ENCODE peak calls at places on chromosome 12, in four cellular contexts. One of them, this sample, is unnamed.

GRCh38 chr12:68065687-68066086 is 76.4 kb downstream of the IFNG-AS1 start:
- DNase-seq in GM12878: no peak
- DNase-seq in HepG2: no peak
- DNase-seq in HEK293T: no peak
- DNase-seq in this sample: no peak

GRCh38 chr12:106861984-106862894 is 87.8 kb downstream of the RIC8B start:
- DNase-seq in GM12878: no peak
- DNase-seq in HepG2: peak
- DNase-seq in HEK293T: no peak
- DNase-seq in this sample: no peak

GRCh38 chr12:57430117-57430930 is 519 bp downstream of the R3HDM2 start:
- DNase-seq in GM12878: no peak
- DNase-seq in HepG2: no peak
- DNase-seq in HEK293T: peak
- DNase-seq in this sample: no peak

GRCh38 chr12:96308881-96309280 is 91.4 kb downstream of the CDK17 start:
- DNase-seq in GM12878: no peak
- DNase-seq in HepG2: no peak
- DNase-seq in HEK293T: no peak
- DNase-seq in this sample: no peak

GRCh38 chr12:113537751-113538087 is 66.0 kb upstream of the LHX5 start:
- DNase-seq in GM12878: no peak
- DNase-seq in HepG2: no peak
- DNase-seq in HEK293T: no peak
- DNase-seq in this sample: no peak

GRCh38 chr12:98126637-98127335 is 388.6 kb upstream of the TMPO start:
- DNase-seq in GM12878: no peak
- DNase-seq in HepG2: peak
- DNase-seq in HEK293T: no peak
- DNase-seq in this sample: no peak

GRCh38 chr12:115542656-115543055 is 734.8 kb downstream of the MED13L start:
- DNase-seq in GM12878: no peak
- DNase-seq in HepG2: peak
- DNase-seq in HEK293T: no peak
- DNase-seq in this sample: no peak

GRCh38 chr12:49623142-49623899 is at the start of gene PRPF40B:
- DNase-seq in GM12878: peak
- DNase-seq in HepG2: peak
- DNase-seq in HEK293T: peak
- DNase-seq in this sample: peak

GRCh38 chr12:119134673-119135072 is 44.1 kb upstream of the HSPB8 start:
- DNase-seq in GM12878: no peak
- DNase-seq in HepG2: no peak
- DNase-seq in HEK293T: no peak
- DNase-seq in this sample: no peak

GRCh38 chr12:21559855-21560569 is 33.9 kb downstream of the SPX start:
- DNase-seq in GM12878: no peak
- DNase-seq in HepG2: no peak
- DNase-seq in HEK293T: no peak
- DNase-seq in this sample: no peak

GRCh38 chr12:123238961-123239360 is 5.7 kb downstream of the MTRFR start:
- DNase-seq in GM12878: no peak
- DNase-seq in HepG2: no peak
- DNase-seq in HEK293T: no peak
- DNase-seq in this sample: no peak

GRCh38 chr12:15899282-15899870 is 11.8 kb upstream of the DERA start:
- DNase-seq in GM12878: no peak
- DNase-seq in HepG2: peak
- DNase-seq in HEK293T: no peak
- DNase-seq in this sample: peak

GRCh38 chr12:42094277-42094676 is 50.4 kb downstream of the GXYLT1 start:
- DNase-seq in GM12878: no peak
- DNase-seq in HepG2: no peak
- DNase-seq in HEK293T: no peak
- DNase-seq in this sample: no peak

GRCh38 chr12:101501410-101502045 is 26.4 kb downstream of the SPIC start:
- DNase-seq in GM12878: no peak
- DNase-seq in HepG2: no peak
- DNase-seq in HEK293T: no peak
- DNase-seq in this sample: no peak

GRCh38 chr12:3225154-3225795 is 148.1 kb downstream of the TSPAN9 start:
- DNase-seq in GM12878: no peak
- DNase-seq in HepG2: no peak
- DNase-seq in HEK293T: no peak
- DNase-seq in this sample: no peak

GRCh38 chr12:46368684-46369083 is 3.9 kb downstream of the SLC38A2 start:
- DNase-seq in GM12878: no peak
- DNase-seq in HepG2: no peak
- DNase-seq in HEK293T: no peak
- DNase-seq in this sample: no peak

GRCh38 chr12:127515941-127516340 is 751.0 kb upstream of the TMEM132C start:
- DNase-seq in GM12878: no peak
- DNase-seq in HepG2: no peak
- DNase-seq in HEK293T: no peak
- DNase-seq in this sample: no peak

GRCh38 chr12:120940799-120941198 is 36.6 kb upstream of the SPPL3 start:
- DNase-seq in GM12878: no peak
- DNase-seq in HepG2: no peak
- DNase-seq in HEK293T: no peak
- DNase-seq in this sample: no peak

GRCh38 chr12:109716512-109717389 is 3.1 kb downstream of the FAM222A start:
- DNase-seq in GM12878: no peak
- DNase-seq in HepG2: peak
- DNase-seq in HEK293T: no peak
- DNase-seq in this sample: no peak

GRCh38 chr12:70005864-70006618 is 181.0 kb downstream of the MYRFL start:
- DNase-seq in GM12878: no peak
- DNase-seq in HepG2: no peak
- DNase-seq in HEK293T: no peak
- DNase-seq in this sample: no peak

GRCh38 chr12:21819236-21819635 is 44.7 kb upstream of the KCNJ8 start:
- DNase-seq in GM12878: no peak
- DNase-seq in HepG2: peak
- DNase-seq in HEK293T: no peak
- DNase-seq in this sample: no peak

GRCh38 chr12:55743131-55743921 is 404 bp downstream of the GDF11 start:
- DNase-seq in GM12878: no peak
- DNase-seq in HepG2: no peak
- DNase-seq in HEK293T: peak
- DNase-seq in this sample: peak

GRCh38 chr12:93292731-93293566 is 84.8 kb upstream of the NUDT4 start:
- DNase-seq in GM12878: no peak
- DNase-seq in HepG2: peak
- DNase-seq in HEK293T: no peak
- DNase-seq in this sample: no peak

GRCh38 chr12:56633465-56634241 is 3.5 kb upstream of the BAZ2A start:
- DNase-seq in GM12878: no peak
- DNase-seq in HepG2: no peak
- DNase-seq in HEK293T: no peak
- DNase-seq in this sample: no peak

GRCh38 chr12:63129927-63130326 is 21.1 kb downstream of the AVPR1A start:
- DNase-seq in GM12878: no peak
- DNase-seq in HepG2: no peak
- DNase-seq in HEK293T: no peak
- DNase-seq in this sample: peak

GRCh38 chr12:32118806-32119205 is 12.2 kb downstream of the BICD1 start:
- DNase-seq in GM12878: no peak
- DNase-seq in HepG2: no peak
- DNase-seq in HEK293T: no peak
- DNase-seq in this sample: no peak

GRCh38 chr12:32124637-32125036 is 18.0 kb downstream of the BICD1 start:
- DNase-seq in GM12878: no peak
- DNase-seq in HepG2: no peak
- DNase-seq in HEK293T: no peak
- DNase-seq in this sample: no peak

GRCh38 chr12:32115404-32116104 is 8.9 kb downstream of the BICD1 start:
- DNase-seq in GM12878: no peak
- DNase-seq in HepG2: no peak
- DNase-seq in HEK293T: no peak
- DNase-seq in this sample: no peak

GRCh38 chr12:32116897-32117296 is 10.2 kb downstream of the BICD1 start:
- DNase-seq in GM12878: no peak
- DNase-seq in HepG2: no peak
- DNase-seq in HEK293T: no peak
- DNase-seq in this sample: no peak

GRCh38 chr12:32120419-32120818 is 13.8 kb downstream of the BICD1 start:
- DNase-seq in GM12878: no peak
- DNase-seq in HepG2: no peak
- DNase-seq in HEK293T: no peak
- DNase-seq in this sample: no peak
- TF ChIP-seq FOXK2 in GM12878: no peak
- TF ChIP-seq FOXK2 in HepG2: no peak
- TF ChIP-seq FOXK2 in HEK293T: no peak
- TF ChIP-seq FOXK2 in this sample: no peak

GRCh38 chr12:82647853-82648252 is 38.9 kb upstream of the TMTC2 start:
- DNase-seq in GM12878: no peak
- DNase-seq in HepG2: no peak
- DNase-seq in HEK293T: no peak
- DNase-seq in this sample: no peak

GRCh38 chr12:82652071-82652470 is 34.6 kb upstream of the TMTC2 start:
- DNase-seq in GM12878: no peak
- DNase-seq in HepG2: no peak
- DNase-seq in HEK293T: no peak
- DNase-seq in this sample: no peak

GRCh38 chr12:82648510-82648909 is 38.2 kb upstream of the TMTC2 start:
- DNase-seq in GM12878: no peak
- DNase-seq in HepG2: no peak
- DNase-seq in HEK293T: no peak
- DNase-seq in this sample: no peak

GRCh38 chr12:82650627-82651337 is 35.9 kb upstream of the TMTC2 start:
- DNase-seq in GM12878: peak
- DNase-seq in HepG2: peak
- DNase-seq in HEK293T: peak
- DNase-seq in this sample: no peak

GRCh38 chr12:82651489-82651888 is 35.2 kb upstream of the TMTC2 start:
- DNase-seq in GM12878: no peak
- DNase-seq in HepG2: no peak
- DNase-seq in HEK293T: no peak
- DNase-seq in this sample: no peak
- TF ChIP-seq FOXK2 in GM12878: no peak
- TF ChIP-seq FOXK2 in HepG2: no peak
- TF ChIP-seq FOXK2 in HEK293T: no peak
- TF ChIP-seq FOXK2 in this sample: no peak

DNA sequence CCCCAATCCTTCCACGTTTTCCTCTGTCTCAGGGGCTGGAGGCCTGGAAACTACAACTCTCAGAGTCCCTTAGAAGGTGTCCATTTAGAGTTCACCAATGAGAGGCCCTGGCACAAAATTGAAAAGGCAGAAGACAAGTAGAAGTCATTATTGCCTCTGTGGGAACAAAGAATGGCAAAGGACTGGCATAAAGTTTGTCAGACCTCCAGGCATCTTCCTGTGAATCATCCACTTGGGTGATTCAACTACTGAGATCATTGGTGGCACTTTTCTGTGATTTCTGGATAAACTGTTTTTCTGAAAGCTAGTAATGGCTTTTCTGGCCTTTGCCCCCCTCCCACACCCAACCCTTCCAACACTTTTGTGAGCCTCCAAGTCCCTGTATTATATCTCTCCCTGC is 42.6 kb upstream of the C12orf42 start:
- DNase-seq in GM12878: no peak
- DNase-seq in HepG2: no peak
- DNase-seq in HEK293T: no peak
- DNase-seq in this sample: no peak
- TF ChIP-seq FOXK2 in GM12878: no peak
- TF ChIP-seq FOXK2 in HepG2: no peak
- TF ChIP-seq FOXK2 in HEK293T: no peak
- TF ChIP-seq FOXK2 in this sample: no peak

DNA sequence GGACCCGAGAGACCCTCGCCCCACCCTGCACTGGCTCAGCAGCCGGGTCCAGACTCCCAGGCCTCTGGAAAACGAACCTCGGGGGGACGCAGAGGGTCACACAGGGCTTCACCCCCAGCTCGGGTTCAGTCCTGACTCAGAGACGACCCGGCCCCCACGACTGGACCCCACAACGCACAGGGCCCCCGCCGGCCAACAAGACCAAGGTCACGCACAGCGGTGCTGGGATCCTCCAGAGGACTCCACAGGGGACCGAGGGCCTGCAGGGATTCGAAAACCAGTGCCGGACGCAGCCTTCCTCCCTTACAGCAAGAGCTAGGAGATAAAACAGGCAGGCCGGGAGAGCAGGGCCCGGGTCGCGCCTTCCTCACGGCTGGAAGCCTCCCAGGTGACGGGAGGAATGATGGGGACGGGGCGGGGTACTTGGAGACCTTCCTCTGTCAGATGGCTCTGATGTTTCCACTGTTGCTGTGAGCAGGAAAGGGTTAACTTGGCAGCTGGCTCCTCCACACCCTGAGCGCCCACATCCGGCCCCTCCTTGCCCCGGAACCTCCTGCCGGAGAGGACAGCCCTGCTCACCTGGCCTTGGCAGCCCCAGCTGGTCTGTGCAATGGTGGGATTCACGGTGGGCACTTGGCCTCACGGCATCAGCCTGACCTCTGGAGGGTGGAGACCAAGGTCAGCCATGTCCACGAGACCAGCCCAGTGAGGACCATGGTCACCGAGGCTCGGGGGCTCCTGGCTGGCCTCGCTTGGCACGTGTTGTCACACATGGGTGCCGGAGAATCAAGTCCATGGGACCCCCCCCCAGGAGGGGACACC is 46.2 kb downstream of the GALNT9 start:
- DNase-seq in GM12878: no peak
- DNase-seq in HepG2: no peak
- DNase-seq in HEK293T: no peak
- DNase-seq in this sample: no peak
- TF ChIP-seq FOXK2 in GM12878: no peak
- TF ChIP-seq FOXK2 in HepG2: no peak
- TF ChIP-seq FOXK2 in HEK293T: no peak
- TF ChIP-seq FOXK2 in this sample: no peak

This sample was measured in K562.